ENCODE peak calls at places on chromosomes 11 and 22, in nine cellular contexts. C is GM12865; S is naive thymus-derived CD4-positive, alpha-beta T cell; N is naive B cell; Z is NCI-H1436; B is LoVo; I is PC-9; U is psoas muscle; O is progenitor cell of endocrine pancreas. P is an unnamed sample.

GRCh38 chr11:76919887-76920746 is 59.4 kb downstream of the ACER3 start:
- DNase-seq in O (peak), I (peak), Z (peak), B (peak), U (peak), C (peak), N (peak), S (peak), P (peak)

GRCh38 chr11:62601114-62601363 is 626 bp downstream of the MTA2 start:
- DNase-seq in Z (no peak), O (no peak), C (peak), B (no peak), I (no peak), N (no peak), U (peak), S (no peak), P (peak)

GRCh38 chr11:46100670-46101069 is 20.6 kb downstream of the PHF21A start:
- DNase-seq in Z (no peak), N (no peak), C (peak), B (no peak), I (no peak), O (no peak), U (no peak), S (no peak), P (no peak)

GRCh38 chr11:38323961-38324761 is 1726.1 kb upstream of the RAG2 start:
- DNase-seq in U (no peak), B (no peak), Z (no peak), S (no peak), O (no peak), N (no peak), C (no peak), I (no peak), P (no peak)

GRCh38 chr22:24418786-24419479 is 8.5 kb upstream of the ADORA2A start:
- DNase-seq in C (no peak), Z (no peak), B (no peak), I (no peak), N (no peak), O (no peak), S (no peak), U (no peak), P (no peak)

GRCh38 chr11:1073851-1074243 is 827 bp upstream of the MUC2 start:
- DNase-seq in U (no peak), N (no peak), B (no peak), O (no peak), C (no peak), Z (no peak), I (no peak), S (no peak), P (no peak)

GRCh38 chr11:33040862-33041453 is 1.6 kb downstream of the TCP11L1 start:
- DNase-seq in C (peak), O (no peak), I (no peak), B (no peak), U (no peak), Z (no peak), N (no peak), S (no peak), P (peak)

GRCh38 chr11:33721291-33721840 is 14.9 kb downstream of the CD59 start:
- DNase-seq in I (peak), O (no peak), C (no peak), S (no peak), Z (no peak), U (peak), N (no peak), B (no peak), P (no peak)

GRCh38 chr11:117851091-117851490 is 25.4 kb downstream of the FXYD6 start:
- DNase-seq in C (peak), U (no peak), S (no peak), I (no peak), N (no peak), O (no peak), Z (no peak), B (no peak), P (no peak)

GRCh38 chr11:5712507-5712906 is 22.9 kb downstream of the TRIM22 start:
- DNase-seq in S (no peak), Z (no peak), B (no peak), N (peak), C (peak), I (no peak), U (no peak), O (no peak), P (peak)

GRCh38 chr11:34643846-34644245 is 23.0 kb downstream of the EHF start:
- DNase-seq in C (no peak), I (no peak), Z (no peak), N (no peak), S (no peak), O (no peak), U (no peak), B (no peak), P (no peak)

GRCh38 chr11:106415510-106415909 is 338.0 kb downstream of the AASDHPPT start:
- DNase-seq in U (no peak), O (no peak), B (no peak), I (no peak), Z (no peak), N (no peak), S (no peak), C (no peak), P (no peak)

GRCh38 chr11:7457211-7457610 is 28.1 kb upstream of the OLFML1 start:
- DNase-seq in I (no peak), N (no peak), S (no peak), U (no peak), B (no peak), Z (no peak), C (no peak), O (no peak), P (no peak)

GRCh38 chr11:64396079-64396591 is 37.2 kb downstream of the RPS6KA4 start:
- DNase-seq in B (no peak), I (no peak), S (no peak), O (no peak), Z (no peak), C (no peak), N (no peak), U (no peak), P (no peak)

GRCh38 chr11:46658259-46658658 is 40.9 kb downstream of the ATG13 start:
- DNase-seq in C (no peak), O (no peak), N (no peak), Z (no peak), S (no peak), U (peak), I (no peak), B (no peak), P (no peak)